ENCODE peak calls at places on chromosomes 11 and 22, in seven cellular contexts. One of them, this sample, is unnamed.

GRCh38 chr22:19851291-19852176 is 3.1 kb downstream of the GNB1L start:
- DNase-seq in GM12878: no peak
- DNase-seq in tibial nerve: no peak
- DNase-seq in AG10803: no peak
- DNase-seq in IMR-90: no peak
- DNase-seq in AG04450: no peak
- DNase-seq in GM06990: no peak
- DNase-seq in this sample: no peak

GRCh38 chr11:113789675-113790320 is 10.2 kb downstream of the CLDN25 start:
- DNase-seq in GM12878: no peak
- DNase-seq in tibial nerve: no peak
- DNase-seq in AG10803: no peak
- DNase-seq in IMR-90: no peak
- DNase-seq in AG04450: no peak
- DNase-seq in GM06990: no peak
- DNase-seq in this sample: no peak

GRCh38 chr22:42997577-42997976 is 17.4 kb downstream of the PACSIN2 start:
- DNase-seq in GM12878: no peak
- DNase-seq in tibial nerve: no peak
- DNase-seq in AG10803: no peak
- DNase-seq in IMR-90: no peak
- DNase-seq in AG04450: no peak
- DNase-seq in GM06990: no peak
- DNase-seq in this sample: no peak

GRCh38 chr22:29782061-29782845 is 15.1 kb downstream of the UQCR10 start:
- DNase-seq in GM12878: no peak
- DNase-seq in tibial nerve: no peak
- DNase-seq in AG10803: peak
- DNase-seq in IMR-90: peak
- DNase-seq in AG04450: no peak
- DNase-seq in GM06990: no peak
- DNase-seq in this sample: no peak

GRCh38 chr22:44050766-44051747 is 27.0 kb downstream of the PARVB start:
- DNase-seq in GM12878: no peak
- DNase-seq in tibial nerve: no peak
- DNase-seq in AG10803: no peak
- DNase-seq in IMR-90: no peak
- DNase-seq in AG04450: no peak
- DNase-seq in GM06990: no peak
- DNase-seq in this sample: no peak

GRCh38 chr11:32919338-32919737 is 26.7 kb downstream of the QSER1 start:
- DNase-seq in GM12878: no peak
- DNase-seq in tibial nerve: no peak
- DNase-seq in AG10803: no peak
- DNase-seq in IMR-90: no peak
- DNase-seq in AG04450: no peak
- DNase-seq in GM06990: no peak
- DNase-seq in this sample: no peak

GRCh38 chr11:110124605-110125004 is 31.4 kb downstream of the ZC3H12C start:
- DNase-seq in GM12878: no peak
- DNase-seq in tibial nerve: no peak
- DNase-seq in AG10803: no peak
- DNase-seq in IMR-90: no peak
- DNase-seq in AG04450: no peak
- DNase-seq in GM06990: no peak
- DNase-seq in this sample: no peak

GRCh38 chr11:62632492-62632891 is 10.7 kb upstream of the B3GAT3 start:
- DNase-seq in GM12878: no peak
- DNase-seq in tibial nerve: no peak
- DNase-seq in AG10803: no peak
- DNase-seq in IMR-90: no peak
- DNase-seq in AG04450: no peak
- DNase-seq in GM06990: no peak
- DNase-seq in this sample: no peak

GRCh38 chr22:39238124-39238466 is 6.7 kb downstream of the PDGFB start:
- DNase-seq in GM12878: no peak
- DNase-seq in tibial nerve: no peak
- DNase-seq in AG10803: no peak
- DNase-seq in IMR-90: no peak
- DNase-seq in AG04450: no peak
- DNase-seq in GM06990: no peak
- DNase-seq in this sample: no peak

GRCh38 chr11:33534575-33534974 is 166.1 kb downstream of the C11orf91 start:
- DNase-seq in GM12878: no peak
- DNase-seq in tibial nerve: no peak
- DNase-seq in AG10803: no peak
- DNase-seq in IMR-90: peak
- DNase-seq in AG04450: no peak
- DNase-seq in GM06990: no peak
- DNase-seq in this sample: no peak

GRCh38 chr11:64854534-64855502 is 10.4 kb upstream of the CDC42BPG start:
- DNase-seq in GM12878: no peak
- DNase-seq in tibial nerve: peak
- DNase-seq in AG10803: peak
- DNase-seq in IMR-90: peak
- DNase-seq in AG04450: peak
- DNase-seq in GM06990: no peak
- DNase-seq in this sample: no peak

GRCh38 chr11:20367313-20367948 is 3.9 kb downstream of the HTATIP2 start:
- DNase-seq in GM12878: no peak
- DNase-seq in tibial nerve: no peak
- DNase-seq in AG10803: peak
- DNase-seq in IMR-90: peak
- DNase-seq in AG04450: peak
- DNase-seq in GM06990: no peak
- DNase-seq in this sample: no peak

GRCh38 chr22:17444204-17444504 is 74.9 kb downstream of the CECR2 start:
- DNase-seq in GM12878: no peak
- DNase-seq in tibial nerve: no peak
- DNase-seq in AG10803: no peak
- DNase-seq in IMR-90: no peak
- DNase-seq in AG04450: no peak
- DNase-seq in GM06990: no peak
- DNase-seq in this sample: no peak

GRCh38 chr22:24703101-24703500 is 71.4 kb downstream of the PIWIL3 start:
- DNase-seq in GM12878: no peak
- DNase-seq in tibial nerve: no peak
- DNase-seq in AG10803: no peak
- DNase-seq in IMR-90: peak
- DNase-seq in AG04450: peak
- DNase-seq in GM06990: no peak
- DNase-seq in this sample: no peak

GRCh38 chr22:18077087-18077638 is 627 bp upstream of the PEX26 start:
- DNase-seq in GM12878: no peak
- DNase-seq in tibial nerve: no peak
- DNase-seq in AG10803: no peak
- DNase-seq in IMR-90: no peak
- DNase-seq in AG04450: no peak
- DNase-seq in GM06990: no peak
- DNase-seq in this sample: no peak

GRCh38 chr11:12199231-12199948 is 89.0 kb downstream of the MICAL2 start:
- DNase-seq in GM12878: no peak
- DNase-seq in tibial nerve: no peak
- DNase-seq in AG10803: no peak
- DNase-seq in IMR-90: no peak
- DNase-seq in AG04450: no peak
- DNase-seq in GM06990: no peak
- DNase-seq in this sample: no peak

GRCh38 chr11:94129505-94130335 is 1.1 kb downstream of the PANX1 start:
- DNase-seq in GM12878: no peak
- DNase-seq in tibial nerve: no peak
- DNase-seq in AG10803: peak
- DNase-seq in IMR-90: peak
- DNase-seq in AG04450: no peak
- DNase-seq in GM06990: no peak
- DNase-seq in this sample: peak

GRCh38 chr11:70415176-70415575 is 16.8 kb downstream of the CTTN start:
- DNase-seq in GM12878: no peak
- DNase-seq in tibial nerve: no peak
- DNase-seq in AG10803: peak
- DNase-seq in IMR-90: peak
- DNase-seq in AG04450: no peak
- DNase-seq in GM06990: no peak
- DNase-seq in this sample: no peak

DNA sequence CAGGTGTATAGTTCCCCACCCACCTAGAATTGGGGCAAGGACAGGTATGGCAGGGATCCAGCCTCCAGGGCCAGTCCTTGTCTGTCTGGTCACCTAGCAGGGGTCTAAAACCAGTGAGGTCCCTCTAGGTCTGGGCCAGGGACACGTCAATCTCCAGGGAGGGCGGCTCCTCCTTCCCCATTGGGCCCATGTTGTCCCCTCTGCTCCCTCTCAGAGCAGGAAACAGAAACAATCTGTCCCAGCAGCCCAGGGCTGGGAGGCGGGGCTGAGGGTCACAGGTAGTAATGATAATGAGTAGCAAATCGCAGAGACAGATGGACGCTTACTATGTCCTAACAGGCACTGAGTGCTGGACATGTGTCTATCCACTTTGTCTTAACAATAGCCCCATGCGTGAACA is 22.8 kb upstream of the SYT7 start:
- DNase-seq in GM12878: no peak
- DNase-seq in tibial nerve: no peak
- DNase-seq in AG10803: no peak
- DNase-seq in IMR-90: no peak
- DNase-seq in AG04450: no peak
- DNase-seq in GM06990: no peak
- DNase-seq in this sample: no peak
- H3K4me3 ChIP-seq in GM12878: no peak
- H3K4me3 ChIP-seq in tibial nerve: no peak
- H3K4me3 ChIP-seq in AG10803: no peak
- H3K4me3 ChIP-seq in IMR-90: no peak
- H3K4me3 ChIP-seq in AG04450: no peak
- H3K4me3 ChIP-seq in GM06990: no peak
- H3K4me3 ChIP-seq in this sample: no peak

GRCh38 chr11:119993732-119994131 is 144.2 kb downstream of the TRIM29 start:
- DNase-seq in GM12878: no peak
- DNase-seq in tibial nerve: no peak
- DNase-seq in AG10803: no peak
- DNase-seq in IMR-90: no peak
- DNase-seq in AG04450: no peak
- DNase-seq in GM06990: no peak
- DNase-seq in this sample: no peak
- TF ChIP-seq CTCF in GM12878: no peak
- TF ChIP-seq CTCF in tibial nerve: no peak
- TF ChIP-seq CTCF in AG10803: no peak
- TF ChIP-seq CTCF in IMR-90: no peak
- TF ChIP-seq CTCF in AG04450: no peak
- TF ChIP-seq CTCF in GM06990: no peak
- TF ChIP-seq CTCF in this sample: no peak

GRCh38 chr11:17478064-17478463 is 1.4 kb upstream of the ABCC8 start:
- DNase-seq in GM12878: no peak
- DNase-seq in tibial nerve: no peak
- DNase-seq in AG10803: no peak
- DNase-seq in IMR-90: no peak
- DNase-seq in AG04450: no peak
- DNase-seq in GM06990: no peak
- DNase-seq in this sample: no peak

GRCh38 chr11:17475666-17476316 is 854 bp downstream of the ABCC8 start:
- DNase-seq in GM12878: no peak
- DNase-seq in tibial nerve: no peak
- DNase-seq in AG10803: no peak
- DNase-seq in IMR-90: no peak
- DNase-seq in AG04450: no peak
- DNase-seq in GM06990: no peak
- DNase-seq in this sample: no peak

GRCh38 chr11:17477361-17477760 is 716 bp upstream of the ABCC8 start:
- DNase-seq in GM12878: no peak
- DNase-seq in tibial nerve: no peak
- DNase-seq in AG10803: no peak
- DNase-seq in IMR-90: no peak
- DNase-seq in AG04450: no peak
- DNase-seq in GM06990: no peak
- DNase-seq in this sample: no peak

GRCh38 chr11:17477084-17477333 is 364 bp upstream of the ABCC8 start:
- DNase-seq in GM12878: no peak
- DNase-seq in tibial nerve: no peak
- DNase-seq in AG10803: no peak
- DNase-seq in IMR-90: no peak
- DNase-seq in AG04450: no peak
- DNase-seq in GM06990: no peak
- DNase-seq in this sample: no peak

GRCh38 chr11:17476317-17477083 is at the start of gene ABCC8:
- DNase-seq in GM12878: no peak
- DNase-seq in tibial nerve: no peak
- DNase-seq in AG10803: no peak
- DNase-seq in IMR-90: no peak
- DNase-seq in AG04450: no peak
- DNase-seq in GM06990: no peak
- DNase-seq in this sample: no peak
- H3K4me3 ChIP-seq in GM12878: no peak
- H3K4me3 ChIP-seq in tibial nerve: peak
- H3K4me3 ChIP-seq in AG10803: no peak
- H3K4me3 ChIP-seq in IMR-90: no peak
- H3K4me3 ChIP-seq in AG04450: no peak
- H3K4me3 ChIP-seq in GM06990: no peak
- H3K4me3 ChIP-seq in this sample: no peak

GRCh38 chr22:23376256-23376655 is 195.9 kb downstream of the BCR start:
- DNase-seq in GM12878: peak
- DNase-seq in tibial nerve: no peak
- DNase-seq in AG10803: no peak
- DNase-seq in IMR-90: no peak
- DNase-seq in AG04450: no peak
- DNase-seq in GM06990: no peak
- DNase-seq in this sample: no peak
- TF ChIP-seq CTCF in GM12878: peak
- TF ChIP-seq CTCF in tibial nerve: no peak
- TF ChIP-seq CTCF in AG10803: peak
- TF ChIP-seq CTCF in IMR-90: peak
- TF ChIP-seq CTCF in AG04450: peak
- TF ChIP-seq CTCF in GM06990: peak
- TF ChIP-seq CTCF in this sample: peak

GRCh38 chr22:37486224-37486845 is at the start of gene MFNG:
- DNase-seq in GM12878: peak
- DNase-seq in tibial nerve: peak
- DNase-seq in AG10803: no peak
- DNase-seq in IMR-90: peak
- DNase-seq in AG04450: no peak
- DNase-seq in GM06990: peak
- DNase-seq in this sample: peak

GRCh38 chr22:37484115-37485005 is 1.8 kb downstream of the MFNG start:
- DNase-seq in GM12878: peak
- DNase-seq in tibial nerve: peak
- DNase-seq in AG10803: no peak
- DNase-seq in IMR-90: no peak
- DNase-seq in AG04450: no peak
- DNase-seq in GM06990: peak
- DNase-seq in this sample: peak

GRCh38 chr22:37487129-37487528 is 945 bp upstream of the MFNG start:
- DNase-seq in GM12878: no peak
- DNase-seq in tibial nerve: no peak
- DNase-seq in AG10803: no peak
- DNase-seq in IMR-90: no peak
- DNase-seq in AG04450: no peak
- DNase-seq in GM06990: no peak
- DNase-seq in this sample: no peak

GRCh38 chr22:37485006-37485713 is 1.0 kb downstream of the MFNG start:
- DNase-seq in GM12878: no peak
- DNase-seq in tibial nerve: no peak
- DNase-seq in AG10803: no peak
- DNase-seq in IMR-90: no peak
- DNase-seq in AG04450: no peak
- DNase-seq in GM06990: peak
- DNase-seq in this sample: no peak

GRCh38 chr22:37485714-37486223 is 415 bp downstream of the MFNG start:
- DNase-seq in GM12878: no peak
- DNase-seq in tibial nerve: no peak
- DNase-seq in AG10803: no peak
- DNase-seq in IMR-90: no peak
- DNase-seq in AG04450: no peak
- DNase-seq in GM06990: peak
- DNase-seq in this sample: no peak
- H3K4me3 ChIP-seq in GM12878: peak
- H3K4me3 ChIP-seq in tibial nerve: peak
- H3K4me3 ChIP-seq in AG10803: no peak
- H3K4me3 ChIP-seq in IMR-90: no peak
- H3K4me3 ChIP-seq in AG04450: no peak
- H3K4me3 ChIP-seq in GM06990: peak
- H3K4me3 ChIP-seq in this sample: peak

This sample was measured in GM12864.